ENCODE peak calls at places on chromosome X, in five cellular contexts. U is left cardiac atrium; D is stimulated activated CD4-positive, alpha-beta T cell treated with anti-CD3 and anti-CD28 coated beads, Interleukin-4, amount 100 ng/mL, for 48 hours; E is transverse colon; O is activated naive CD4-positive, alpha-beta T cell treated with anti-CD3 and anti-CD28 coated beads, Interleukin-2, amount 50 U/mL, for 72 hours. Z is an unnamed sample.

GRCh38 chrX:21373637-21374162 is 518 bp upstream of the CNKSR2 start:
- DNase-seq in E (no peak), U (no peak), D (no peak), O (peak), Z (no peak)

GRCh38 chrX:21986596-21986995 is 45.5 kb upstream of the PHEX start:
- DNase-seq in O (no peak), U (no peak), E (no peak), D (no peak), Z (no peak)

GRCh38 chrX:148380614-148381561 is 119.5 kb upstream of the AFF2 start:
- DNase-seq in U (no peak), O (peak), D (peak), E (peak), Z (no peak)

GRCh38 chrX:8849945-8850344 is 48.8 kb upstream of the FAM9A start:
- DNase-seq in D (no peak), U (no peak), O (no peak), E (no peak), Z (no peak)

GRCh38 chrX:46703980-46704379 is 54.9 kb downstream of the SLC9A7 start:
- DNase-seq in O (no peak), D (no peak), U (no peak), E (no peak), Z (no peak)

GRCh38 chrX:107470971-107471370 is 21.5 kb downstream of the FRMPD3 start:
- DNase-seq in O (no peak), E (no peak), D (no peak), U (no peak), Z (no peak)

GRCh38 chrX:139889760-139890159 is 43.1 kb downstream of the ATP11C start:
- DNase-seq in D (no peak), U (no peak), E (no peak), O (no peak), Z (no peak)

GRCh38 chrX:15451913-15452312 is 41.2 kb downstream of the PIR start:
- DNase-seq in O (no peak), E (no peak), U (peak), D (no peak), Z (no peak)

GRCh38 chrX:19839770-19840254 is 47.6 kb downstream of the SH3KBP1 start:
- DNase-seq in O (no peak), U (no peak), E (no peak), D (no peak), Z (no peak)

GRCh38 chrX:153726286-153727107 is 1.8 kb downstream of the ABCD1 start:
- DNase-seq in U (peak), D (no peak), E (peak), O (peak), Z (peak)

GRCh38 chrX:108361316-108361715 is 76.9 kb downstream of the COL4A6 start:
- DNase-seq in U (no peak), E (no peak), D (no peak), O (no peak), Z (no peak)

GRCh38 chrX:22325091-22325490 is 52.4 kb downstream of the CBLL2 start:
- DNase-seq in U (no peak), E (no peak), D (no peak), O (no peak), Z (no peak)

GRCh38 chrX:22300130-22300529 is 27.4 kb downstream of the CBLL2 start:
- DNase-seq in D (no peak), O (no peak), U (no peak), E (no peak), Z (no peak)

GRCh38 chrX:20653070-20653469 is 386.4 kb upstream of the RPS6KA3 start:
- DNase-seq in E (no peak), D (no peak), U (no peak), O (no peak), Z (no peak)

GRCh38 chrX:129961180-129962083 is 21.0 kb upstream of the BCORL1 start:
- DNase-seq in D (peak), U (peak), O (peak), E (peak), Z (peak)

GRCh38 chrX:15913161-15913560 is 58.5 kb upstream of the AP1S2 start:
- DNase-seq in U (no peak), D (no peak), E (no peak), O (no peak), Z (no peak)

GRCh38 chrX:349702-350101 is 31.1 kb upstream of the GTPBP6 start:
- DNase-seq in D (no peak), U (no peak), E (no peak), O (no peak), Z (no peak)

GRCh38 chrX:9829308-9830267 is 43.4 kb downstream of the SHROOM2 start:
- DNase-seq in U (no peak), O (peak), E (no peak), D (peak), Z (no peak)

GRCh38 chrX:69158166-69159040 is 6.8 kb downstream of the PJA1 start:
- DNase-seq in E (peak), O (peak), D (no peak), U (peak), Z (no peak)

GRCh38 chrX:21606037-21606436 is 52.1 kb downstream of the KLHL34 start:
- DNase-seq in U (no peak), D (no peak), O (no peak), E (no peak), Z (no peak)

GRCh38 chrX:137926090-137926489 is 360.2 kb downstream of the ZIC3 start:
- DNase-seq in D (no peak), U (no peak), O (no peak), E (no peak), Z (no peak)

GRCh38 chrX:10457092-10457491 is 163.3 kb downstream of the MID1 start:
- DNase-seq in D (no peak), U (peak), E (no peak), O (no peak), Z (no peak)

GRCh38 chrX:132677233-132677716 is 188.4 kb upstream of the MBNL3 start:
- DNase-seq in O (no peak), U (no peak), E (no peak), D (no peak), Z (no peak)

GRCh38 chrX:126170715-126171114 is 4.6 kb upstream of the DCAF12L2 start:
- DNase-seq in D (no peak), O (no peak), U (no peak), E (no peak), Z (no peak)

GRCh38 chrX:69505772-69506616 is 1.9 kb downstream of the NALF2 start:
- DNase-seq in O (no peak), U (no peak), D (no peak), E (no peak), Z (no peak)

GRCh38 chrX:13965531-13965930 is 64.2 kb downstream of the GEMIN8 start:
- DNase-seq in E (no peak), U (no peak), O (no peak), D (no peak), Z (no peak)

GRCh38 chrX:18428006-18428405 is 2.6 kb downstream of the CDKL5 start:
- DNase-seq in E (no peak), O (no peak), U (no peak), D (no peak), Z (no peak)

GRCh38 chrX:26574208-26574607 is 358.2 kb downstream of the MAGEB5 start:
- DNase-seq in E (no peak), O (no peak), U (no peak), D (no peak), Z (no peak)

GRCh38 chrX:16771483-16772398 is 14.5 kb upstream of the TXLNG start:
- DNase-seq in E (peak), U (no peak), O (no peak), D (no peak), Z (peak)